ENCODE peak calls at places on chromosomes 3 and 15, in six cellular contexts. Z is cardiac fibroblast, I is GM12865, P is foreskin fibroblast, H is AG10803, L is choroid plexus epithelial cell. T is an unnamed sample.

GRCh38 chr3:178810173-178810572 is 261.4 kb downstream of the ZMAT3 start:
- DNase-seq in L (no peak), H (no peak), I (no peak), P (no peak), Z (no peak), T (no peak)

GRCh38 chr15:76057332-76058000 is 2.3 kb upstream of the TMEM266 start:
- DNase-seq in Z (peak), I (peak), L (peak), H (peak), P (peak), T (peak)

GRCh38 chr15:91522609-91523332 is 330.7 kb upstream of the SLCO3A1 start:
- DNase-seq in P (peak), H (peak), L (no peak), I (no peak), Z (peak), T (no peak)

GRCh38 chr3:159616234-159616825 is 372.3 kb upstream of the IL12A start:
- DNase-seq in I (no peak), Z (peak), L (peak), H (peak), P (peak), T (no peak)

GRCh38 chr15:34490421-34491193 is 53.0 kb upstream of the GOLGA8A start:
- DNase-seq in Z (no peak), L (no peak), P (no peak), I (no peak), H (no peak), T (no peak)

GRCh38 chr15:61169904-61170695 is 59.0 kb downstream of the RORA start:
- DNase-seq in H (no peak), I (peak), L (no peak), Z (no peak), P (no peak), T (no peak)

GRCh38 chr15:62105266-62105665 is 38.5 kb downstream of the C2CD4A start:
- DNase-seq in Z (no peak), I (no peak), H (no peak), L (no peak), P (no peak), T (no peak)

GRCh38 chr3:150013801-150014200 is 43.1 kb upstream of the PFN2 start:
- DNase-seq in L (no peak), H (no peak), Z (no peak), P (no peak), I (no peak), T (no peak)

GRCh38 chr3:172869797-172870518 is 119.4 kb downstream of the ECT2 start:
- DNase-seq in P (no peak), Z (no peak), L (no peak), I (no peak), H (no peak), T (no peak)

GRCh38 chr15:55322452-55322851 is 3.4 kb downstream of the PIGB start:
- DNase-seq in Z (no peak), I (no peak), L (no peak), H (no peak), P (no peak), T (no peak)

GRCh38 chr15:70001859-70002258 is 95.9 kb downstream of the TLE3 start:
- DNase-seq in H (no peak), I (no peak), Z (no peak), L (no peak), P (no peak), T (no peak)

GRCh38 chr15:88641959-88642452 is 3.2 kb downstream of the ISG20 start:
- DNase-seq in L (no peak), H (no peak), Z (no peak), I (no peak), P (no peak), T (no peak)

GRCh38 chr3:124951511-124952390 is 17.2 kb upstream of the MUC13 start:
- DNase-seq in P (peak), H (peak), Z (peak), I (no peak), L (no peak), T (peak)

GRCh38 chr15:69154026-69154425 is 6.4 kb upstream of the GLCE start:
- DNase-seq in L (peak), Z (peak), I (no peak), H (no peak), P (no peak), T (no peak)

GRCh38 chr3:159548675-159549335 is 439.8 kb upstream of the IL12A start:
- DNase-seq in H (no peak), L (peak), I (no peak), Z (peak), P (peak), T (no peak)

GRCh38 chr3:119663885-119664284 is 3.5 kb upstream of the POPDC2 start:
- DNase-seq in I (no peak), H (peak), P (peak), L (no peak), Z (peak), T (no peak)

GRCh38 chr15:69604050-69604378 is 151.4 kb downstream of the RPLP1 start:
- DNase-seq in I (peak), Z (no peak), H (no peak), P (no peak), L (peak), T (no peak)

GRCh38 chr3:73624363-73625123 is at the start of gene PDZRN3:
- DNase-seq in L (peak), I (no peak), H (peak), Z (peak), P (peak), T (no peak)

GRCh38 chr15:64455951-64456350 is 4.4 kb upstream of the ZNF609 start:
- DNase-seq in P (no peak), L (peak), Z (no peak), I (no peak), H (no peak), T (no peak)

GRCh38 chr3:99483841-99484240 is 154.6 kb upstream of the COL8A1 start:
- DNase-seq in Z (no peak), P (no peak), I (peak), H (no peak), L (no peak), T (no peak)

GRCh38 chr15:39239562-39239961 is 341.3 kb upstream of the THBS1 start:
- DNase-seq in H (peak), Z (peak), P (peak), I (no peak), L (peak), T (peak)

GRCh38 chr3:173789530-173789929 is 392.0 kb downstream of the NLGN1 start:
- DNase-seq in P (peak), Z (peak), I (no peak), L (peak), H (peak), T (no peak)

GRCh38 chr3:47578691-47579632 is at the start of gene CSPG5:
- DNase-seq in H (no peak), P (peak), I (no peak), Z (no peak), L (no peak), T (no peak)

GRCh38 chr3:146577662-146578061 is 27.5 kb downstream of the PLSCR5 start:
- DNase-seq in P (peak), Z (peak), L (peak), I (peak), H (peak), T (peak)

GRCh38 chr3:20865811-20866210 is 679.8 kb upstream of the SGO1 start:
- DNase-seq in H (no peak), P (no peak), Z (no peak), I (no peak), L (no peak), T (no peak)

GRCh38 chr3:161925749-161926360 is 429.2 kb downstream of the OTOL1 start:
- DNase-seq in P (peak), I (no peak), Z (peak), H (no peak), L (peak), T (no peak)

GRCh38 chr15:100341662-100342560 is at the start of gene ADAMTS17:
- DNase-seq in Z (peak), H (peak), I (peak), P (peak), L (peak), T (peak)

GRCh38 chr3:21894459-21895083 is 143.6 kb upstream of the ZNF385D start:
- DNase-seq in H (peak), Z (peak), P (peak), I (no peak), L (peak), T (no peak)

DNA sequence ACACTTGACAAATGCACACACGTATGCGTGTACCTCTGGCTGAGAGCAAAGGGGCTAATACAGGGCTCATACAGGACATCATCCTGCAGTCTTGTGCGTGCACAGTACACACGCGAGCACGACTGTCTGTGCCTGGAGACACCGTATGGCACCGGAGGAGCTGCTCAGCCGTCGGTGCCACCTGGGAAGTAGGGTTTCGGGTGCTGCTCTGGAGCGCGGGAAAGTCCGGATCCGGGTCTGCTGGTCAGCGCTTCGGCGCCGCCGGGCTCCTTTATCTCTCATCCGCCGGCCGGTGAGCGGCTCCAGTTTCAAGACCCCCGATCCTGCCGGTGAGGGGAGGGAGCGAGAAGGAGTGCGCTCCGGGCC is 9.3 kb downstream of the FOXL2 start:
- DNase-seq in Z (no peak), I (no peak), P (no peak), L (no peak), H (no peak), T (no peak)
- H3K4me3 ChIP-seq in Z (no peak), I (no peak), P (no peak), L (no peak), H (no peak), T (no peak)

GRCh38 chr15:29361560-29361959 is 91.9 kb upstream of the NSMCE3 start:
- DNase-seq in L (no peak), Z (no peak), P (no peak), H (no peak), I (no peak), T (no peak)

GRCh38 chr15:29369261-29369660 is 99.6 kb upstream of the NSMCE3 start:
- DNase-seq in L (no peak), P (no peak), Z (no peak), I (no peak), H (no peak), T (no peak)

DNA sequence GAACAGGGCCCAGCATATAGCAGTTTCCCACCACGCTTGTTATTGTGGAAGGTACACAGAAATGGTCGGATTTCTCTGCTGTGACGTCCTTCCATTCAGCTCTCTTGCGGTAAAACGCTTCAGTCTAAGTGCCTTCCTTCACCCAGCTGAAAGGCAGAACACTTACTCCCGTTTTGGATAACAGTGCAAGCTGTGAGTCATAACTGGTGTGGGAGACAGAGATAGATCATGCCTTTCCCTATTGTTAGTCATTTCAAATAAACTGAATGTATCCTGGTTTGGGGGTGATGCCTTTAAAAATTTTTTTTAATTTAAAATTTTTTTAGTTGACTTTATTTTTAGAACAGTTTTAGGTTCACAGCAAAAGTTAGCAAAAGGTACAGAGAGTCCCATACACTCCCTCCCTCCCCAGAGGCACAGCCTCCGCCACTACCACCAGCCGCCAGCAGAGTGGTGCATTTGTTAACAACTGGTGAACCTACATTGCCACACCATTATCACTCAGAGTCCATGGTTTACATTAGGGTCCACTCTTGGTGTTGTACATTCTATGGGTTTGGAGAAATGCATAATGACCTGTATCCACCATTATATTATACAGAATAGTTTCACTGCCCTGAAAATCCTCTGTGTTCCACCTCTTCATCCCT is 94.9 kb upstream of the NSMCE3 start:
- DNase-seq in Z (peak), L (peak), H (peak), P (peak), I (peak), T (peak)
- TF ChIP-seq CTCF in Z (peak), L (peak), H (peak), P (no peak), I (peak), T (peak)

GRCh38 chr3:170360916-170361315 is 3.4 kb downstream of the SKIL start:
- DNase-seq in I (no peak), P (no peak), L (peak), H (no peak), Z (no peak), T (no peak)
- H3K4me3 ChIP-seq in I (no peak), P (no peak), L (peak), H (no peak), Z (no peak), T (no peak)

DNA sequence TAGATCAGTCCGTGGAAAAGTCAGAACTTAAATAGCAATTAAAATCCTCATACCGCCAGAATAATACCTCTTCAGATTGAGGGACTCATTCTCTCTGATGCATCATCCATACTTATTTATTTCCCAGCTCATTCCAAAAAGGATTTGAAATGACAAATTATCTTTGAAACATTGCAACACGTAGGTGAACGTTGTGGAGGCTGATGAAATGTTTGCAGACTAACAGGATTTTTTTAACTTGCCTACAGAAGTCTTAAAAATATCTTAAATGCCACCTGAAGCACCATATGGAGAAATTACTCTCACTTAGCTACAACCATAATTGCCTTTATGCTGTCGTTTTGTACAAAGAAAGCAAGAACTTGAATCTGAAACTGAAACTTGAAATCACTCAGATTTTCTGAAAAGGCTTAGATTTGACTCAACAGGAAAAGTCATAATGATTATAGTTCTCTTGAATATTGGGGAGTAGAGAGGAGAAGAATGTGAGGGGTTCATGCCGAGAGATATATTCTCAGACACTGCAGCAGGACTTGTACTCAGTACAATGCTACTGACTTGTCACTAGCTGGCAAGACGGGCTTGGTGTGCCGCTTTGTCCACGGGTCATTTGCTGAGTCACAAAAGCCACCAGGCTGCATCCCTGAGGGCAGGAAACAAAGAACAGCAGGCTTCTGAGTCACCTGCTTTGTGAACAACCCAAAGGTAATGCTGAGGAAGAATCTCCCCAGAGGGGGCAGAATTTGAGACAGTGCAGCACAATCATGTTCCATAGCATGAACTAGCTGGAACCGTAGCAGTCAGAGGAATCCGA is 7.1 kb upstream of the FMN1 start:
- DNase-seq in I (peak), L (peak), H (peak), Z (peak), P (peak), T (no peak)
- TF ChIP-seq CTCF in I (no peak), L (peak), H (no peak), Z (peak), P (no peak), T (no peak)

DNA sequence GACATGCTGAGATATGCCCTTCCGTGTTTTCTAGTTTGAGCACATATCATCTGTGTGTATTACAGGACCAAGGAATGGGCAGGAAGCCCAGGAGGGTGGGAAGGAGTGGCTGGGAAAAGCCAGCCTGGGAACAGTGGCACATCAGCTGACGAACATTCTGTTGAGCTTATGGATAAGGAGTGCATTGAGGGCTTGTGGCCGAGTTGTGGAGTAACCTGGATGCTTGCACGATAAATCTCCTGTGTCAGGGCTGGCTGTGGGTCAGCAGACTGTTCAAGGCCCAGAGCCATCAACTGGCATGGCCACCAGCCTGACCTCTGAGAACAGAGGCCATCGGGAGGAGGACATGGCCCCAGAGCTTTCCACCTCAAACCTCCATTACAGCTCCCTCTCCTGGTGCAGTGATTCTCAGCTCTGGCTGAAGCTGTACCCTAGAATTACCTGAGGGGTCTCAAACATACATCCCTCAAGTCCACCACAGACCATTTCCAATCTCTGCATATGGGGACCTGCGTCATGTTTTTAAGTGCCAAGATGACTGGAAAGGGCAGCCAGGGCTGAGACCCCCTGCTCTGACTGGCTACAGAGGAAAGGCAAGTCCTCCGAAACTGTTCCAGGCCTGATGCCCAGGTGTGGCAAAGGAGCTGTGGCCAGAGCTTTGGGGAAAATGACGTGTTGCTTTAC is 4.8 kb upstream of the VILL start:
- DNase-seq in L (no peak), Z (no peak), H (peak), P (peak), I (no peak), T (no peak)
- H3K4me3 ChIP-seq in L (no peak), Z (no peak), H (no peak), P (no peak), I (no peak), T (no peak)

DNA sequence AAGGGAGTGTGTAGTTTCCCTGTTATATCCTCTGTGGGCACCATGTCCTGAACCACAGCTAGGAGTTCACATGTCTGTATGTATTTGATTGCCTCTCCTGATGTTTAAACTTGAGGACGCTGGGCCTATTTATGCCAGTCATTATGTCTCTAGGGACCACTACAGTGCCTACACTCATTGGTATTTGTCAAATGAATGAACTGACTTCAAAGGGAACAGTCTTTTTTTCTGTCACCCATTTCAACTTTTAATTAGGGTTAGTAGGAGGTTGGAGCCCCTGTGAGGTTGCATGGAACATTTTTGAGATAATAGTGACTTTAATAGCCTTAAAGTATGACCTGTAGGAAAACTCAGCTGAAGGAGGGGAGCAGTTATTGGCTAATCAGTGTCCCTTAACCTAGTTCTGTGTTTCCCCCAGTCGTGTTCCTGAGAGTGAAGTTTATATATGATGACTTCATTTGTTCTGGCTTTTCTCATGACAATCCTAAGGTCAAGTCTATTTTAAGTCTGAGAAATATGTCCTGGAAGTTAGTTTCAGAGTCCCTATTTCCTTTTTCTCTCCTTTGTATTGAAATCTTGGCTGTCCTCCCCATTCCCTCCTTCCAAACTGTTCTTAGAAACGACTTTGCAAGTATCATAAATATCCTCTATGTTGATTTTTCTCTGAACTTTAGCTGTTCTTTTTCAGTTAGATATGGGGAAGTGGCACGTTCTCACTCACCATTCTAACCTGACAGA is 29.0 kb downstream of the PDE8A start:
- DNase-seq in I (no peak), P (peak), Z (peak), H (no peak), L (peak), T (no peak)
- TF ChIP-seq CTCF in I (no peak), P (peak), Z (no peak), H (no peak), L (no peak), T (no peak)

GRCh38 chr3:127819656-127820055 is 2.7 kb downstream of the MGLL start:
- DNase-seq in H (no peak), Z (no peak), L (no peak), P (no peak), I (no peak), T (no peak)
- H3K4me3 ChIP-seq in H (peak), Z (no peak), L (no peak), P (peak), I (no peak), T (no peak)

DNA sequence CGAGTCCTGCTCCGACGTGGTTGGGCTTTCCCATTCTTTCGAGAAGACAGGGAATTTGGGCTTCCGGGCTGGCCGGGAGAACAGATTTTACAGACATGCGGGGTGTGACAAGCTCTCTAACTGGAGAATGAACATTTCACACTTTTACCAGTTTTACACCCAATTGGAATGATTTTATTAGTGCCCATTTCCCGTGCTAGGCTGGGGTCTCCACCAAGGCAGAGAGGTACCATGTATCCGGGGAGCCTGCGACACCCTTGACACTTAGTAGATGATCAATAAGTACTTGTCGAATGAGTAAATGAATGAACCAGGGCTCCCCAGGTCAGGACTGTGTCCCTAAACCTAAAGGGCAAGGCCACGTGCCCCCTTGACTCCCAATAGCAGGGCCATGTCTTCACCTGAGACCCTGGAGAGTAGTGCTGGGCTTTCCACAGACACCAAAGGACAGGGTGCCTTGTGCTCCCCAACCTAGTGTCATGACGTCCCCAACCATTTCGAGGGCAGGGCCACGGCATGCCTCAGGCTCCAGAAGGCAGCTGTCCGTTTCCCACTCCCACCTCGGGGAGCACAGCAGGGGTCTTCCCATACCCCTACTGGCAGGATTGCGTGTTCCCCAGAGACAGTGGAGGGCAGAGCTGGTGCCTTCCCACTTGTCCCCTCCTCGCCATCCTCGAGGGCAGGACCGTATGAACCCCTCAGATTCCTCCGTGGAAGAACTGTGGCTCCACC is 680 bp upstream of the MYD88 start:
- DNase-seq in Z (no peak), I (peak), L (peak), P (peak), H (no peak), T (peak)
- TF ChIP-seq CTCF in Z (no peak), I (no peak), L (peak), P (no peak), H (peak), T (peak)

GRCh38 chr3:53129344-53129743 is 891 bp downstream of the RFT1 start:
- DNase-seq in Z (no peak), L (no peak), I (peak), P (no peak), H (no peak), T (no peak)
- H3K4me3 ChIP-seq in Z (peak), L (peak), I (peak), P (peak), H (peak), T (peak)

T was measured in AG09309.